ENCODE peak calls at places on chromosomes 2 and 18, in six cellular contexts. I is Calu3, S is colonic mucosa, C is neural crest cell, O is GM10248, D is choroid plexus epithelial cell. U is an unnamed sample.

GRCh38 chr2:204027105-204027504 is 90.5 kb downstream of the ICOS start:
- DNase-seq in I (no peak), S (no peak), C (no peak), O (peak), D (peak), U (no peak)

GRCh38 chr2:128444044-128444771 is 125.5 kb upstream of the HS6ST1 start:
- DNase-seq in I (no peak), S (peak), C (no peak), O (no peak), D (no peak), U (no peak)

GRCh38 chr2:8488001-8488738 is 193.7 kb upstream of the ID2 start:
- DNase-seq in I (no peak), S (no peak), C (no peak), O (peak), D (no peak), U (no peak)

GRCh38 chr2:199704358-199705238 is 146.4 kb downstream of the FTCDNL1 start:
- DNase-seq in I (peak), S (peak), C (no peak), O (peak), D (peak), U (no peak)

GRCh38 chr2:197576631-197577030 is 60.8 kb downstream of the MOB4 start:
- DNase-seq in I (no peak), S (no peak), C (no peak), O (no peak), D (peak), U (no peak)

GRCh38 chr2:241933175-241933911 is 63.8 kb downstream of the RTP5 start:
- DNase-seq in I (no peak), S (peak), C (no peak), O (no peak), D (peak), U (no peak)

GRCh38 chr2:130912471-130912870 is 75.8 kb downstream of the ARHGEF4 start:
- DNase-seq in I (no peak), S (no peak), C (no peak), O (no peak), D (no peak), U (no peak)

GRCh38 chr2:178845565-178846457 is 38.6 kb upstream of the TTN start:
- DNase-seq in I (no peak), S (no peak), C (no peak), O (no peak), D (peak), U (no peak)

GRCh38 chr2:55029098-55029497 is 21.2 kb downstream of the RTN4 start:
- DNase-seq in I (no peak), S (no peak), C (no peak), O (no peak), D (no peak), U (no peak)

GRCh38 chr2:150762571-150762970 is 275.1 kb upstream of the RND3 start:
- DNase-seq in I (no peak), S (no peak), C (no peak), O (no peak), D (no peak), U (no peak)

GRCh38 chr2:20634430-20635095 is 16.3 kb downstream of the HS1BP3 start:
- DNase-seq in I (peak), S (no peak), C (no peak), O (no peak), D (peak), U (no peak)

GRCh38 chr18:36187138-36187825 is at the start of gene MOCOS:
- DNase-seq in I (peak), S (peak), C (peak), O (peak), D (peak), U (peak)

GRCh38 chr2:145170787-145171186 is 650.9 kb upstream of the ZEB2 start:
- DNase-seq in I (no peak), S (no peak), C (no peak), O (no peak), D (peak), U (no peak)

GRCh38 chr2:161418715-161419337 is 2.7 kb downstream of the TBR1 start:
- DNase-seq in I (no peak), S (peak), C (peak), O (peak), D (no peak), U (no peak)

GRCh38 chr2:26870585-26871095 is 22.7 kb downstream of the DPYSL5 start:
- DNase-seq in I (no peak), S (no peak), C (no peak), O (no peak), D (no peak), U (no peak)

GRCh38 chr2:40820319-40820718 is 368.4 kb upstream of the SLC8A1 start:
- DNase-seq in I (no peak), S (no peak), C (no peak), O (no peak), D (no peak), U (no peak)

GRCh38 chr2:102129956-102130650 is 12.4 kb upstream of the IL1R1 start:
- DNase-seq in I (no peak), S (no peak), C (no peak), O (no peak), D (no peak), U (no peak)

GRCh38 chr18:42363446-42363845 is 408.4 kb downstream of the PIK3C3 start:
- DNase-seq in I (no peak), S (no peak), C (no peak), O (no peak), D (no peak), U (no peak)

GRCh38 chr2:217142649-217143266 is 282.9 kb upstream of the TNP1 start:
- DNase-seq in I (peak), S (peak), C (peak), O (no peak), D (peak), U (no peak)

GRCh38 chr18:24076950-24077349 is 61.9 kb upstream of the CABYR start:
- DNase-seq in I (no peak), S (no peak), C (no peak), O (no peak), D (no peak), U (no peak)

DNA sequence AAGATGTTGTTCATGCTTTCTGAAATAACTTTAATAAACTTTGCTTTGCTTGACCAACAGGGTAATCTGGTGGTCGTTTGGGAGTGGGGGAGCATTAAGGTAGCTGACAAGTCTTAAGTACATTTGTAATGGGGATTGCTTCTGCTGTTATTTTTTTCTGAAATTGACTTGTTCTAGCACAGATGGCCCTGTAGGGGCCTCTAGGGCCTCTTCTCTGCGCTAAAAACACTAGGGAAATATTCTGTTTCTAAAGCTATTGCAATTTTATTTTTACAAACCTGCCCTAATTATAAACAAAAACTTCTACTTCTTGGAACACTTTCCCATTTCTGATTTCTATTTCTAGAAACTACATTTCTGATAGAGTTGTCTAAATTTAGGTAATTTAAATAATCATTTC is 191.3 kb upstream of the KCNJ3 start:
- DNase-seq in I (no peak), S (no peak), C (no peak), O (peak), D (no peak), U (no peak)
- TF ChIP-seq CTCF in I (no peak), S (no peak), C (peak), O (no peak), D (no peak), U (no peak)

GRCh38 chr2:143433158-143433557 is 303.9 kb downstream of the ARHGAP15 start:
- DNase-seq in I (no peak), S (no peak), C (no peak), O (no peak), D (peak), U (no peak)
- TF ChIP-seq CTCF in I (no peak), S (no peak), C (no peak), O (no peak), D (no peak), U (no peak)

DNA sequence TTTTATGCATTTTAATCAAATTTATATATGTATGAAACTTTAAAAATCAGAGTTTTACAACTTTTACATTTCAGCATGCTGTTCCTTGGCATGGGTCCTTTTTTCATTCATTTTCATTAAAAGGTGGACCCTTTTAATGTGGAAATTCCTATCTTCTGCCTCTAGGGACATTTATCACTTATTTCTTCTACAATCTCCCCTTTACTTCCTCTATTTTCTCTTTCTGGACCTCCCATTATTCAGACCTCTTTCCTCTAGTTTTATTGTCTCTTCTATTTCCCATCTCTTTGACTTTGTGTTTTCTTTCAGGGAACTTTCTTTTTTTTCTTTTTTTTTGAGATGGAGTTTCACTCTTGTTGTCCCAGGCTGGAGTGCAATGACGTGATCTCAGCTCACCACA is 5.7 kb downstream of the PROC start:
- DNase-seq in I (no peak), S (no peak), C (no peak), O (no peak), D (no peak), U (no peak)
- TF ChIP-seq CTCF in I (no peak), S (no peak), C (no peak), O (no peak), D (no peak), U (no peak)

GRCh38 chr18:39455300-39455699 is 1889.7 kb upstream of the CELF4 start:
- DNase-seq in I (peak), S (no peak), C (no peak), O (no peak), D (peak), U (no peak)

GRCh38 chr18:39450958-39451357 is 1885.4 kb upstream of the CELF4 start:
- DNase-seq in I (no peak), S (no peak), C (no peak), O (no peak), D (no peak), U (no peak)

GRCh38 chr18:39453882-39454281 is 1888.3 kb upstream of the CELF4 start:
- DNase-seq in I (no peak), S (no peak), C (no peak), O (no peak), D (peak), U (no peak)

GRCh38 chr18:39454866-39455265 is 1889.3 kb upstream of the CELF4 start:
- DNase-seq in I (no peak), S (no peak), C (no peak), O (no peak), D (no peak), U (no peak)

DNA sequence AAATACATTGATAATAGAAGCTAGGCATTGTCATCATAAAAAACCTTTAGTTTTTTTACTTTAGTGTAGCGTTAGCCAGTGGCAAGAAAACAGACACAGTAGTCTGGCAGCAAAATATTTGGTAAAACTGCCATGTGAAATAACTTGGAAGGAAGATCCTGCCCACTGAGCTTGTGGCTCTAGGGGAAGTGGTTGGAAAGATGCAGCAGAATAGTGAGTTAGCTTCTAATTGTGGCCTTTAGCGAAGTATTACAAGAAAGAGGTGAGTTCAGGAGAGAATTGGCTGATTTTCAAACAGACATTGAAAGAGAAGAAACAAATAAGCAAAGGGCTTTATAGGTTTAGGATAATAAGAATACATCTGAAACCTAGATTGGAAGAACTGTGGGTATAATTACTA is 1887.8 kb upstream of the CELF4 start:
- DNase-seq in I (no peak), S (no peak), C (no peak), O (no peak), D (no peak), U (no peak)
- TF ChIP-seq CTCF in I (no peak), S (no peak), C (no peak), O (no peak), D (no peak), U (no peak)